ENCODE peak calls at places on chromosomes 3 and 15, in five cellular contexts. J, G, I, D and V are unnamed samples.

GRCh38 chr3:24494616-24495333 is at the start of gene THRB:
- DNase-seq in J (no peak), G (no peak), I (peak), D (peak), V (peak)

GRCh38 chr15:52143862-52144261 is 31.3 kb upstream of the BCL2L10 start:
- DNase-seq in J (peak), G (no peak), I (no peak), D (no peak), V (no peak)

GRCh38 chr3:111910806-111911205 is 51.7 kb downstream of the PHLDB2 start:
- DNase-seq in J (no peak), G (no peak), I (no peak), D (no peak), V (peak)

GRCh38 chr3:136802481-136802996 is 16.4 kb upstream of the SLC35G2 start:
- DNase-seq in J (no peak), G (no peak), I (no peak), D (no peak), V (no peak)

GRCh38 chr15:45849136-45849535 is 214.3 kb downstream of the SQOR start:
- DNase-seq in J (no peak), G (no peak), I (no peak), D (no peak), V (no peak)

GRCh38 chr3:99544819-99545281 is 93.5 kb upstream of the COL8A1 start:
- DNase-seq in J (no peak), G (no peak), I (peak), D (peak), V (no peak)

GRCh38 chr3:188780188-188781147 is 391.3 kb upstream of the TPRG1 start:
- DNase-seq in J (no peak), G (no peak), I (peak), D (peak), V (no peak)

GRCh38 chr15:100057281-100057680 is 284.5 kb downstream of the ADAMTS17 start:
- DNase-seq in J (no peak), G (no peak), I (no peak), D (no peak), V (no peak)

GRCh38 chr3:38361496-38361895 is 14.9 kb downstream of the XYLB start:
- DNase-seq in J (no peak), G (no peak), I (no peak), D (no peak), V (no peak)

GRCh38 chr15:64288999-64289398 is 67.0 kb downstream of the CSNK1G1 start:
- DNase-seq in J (no peak), G (no peak), I (no peak), D (no peak), V (no peak)
- H3K27ac ChIP-seq in J (no peak), G (no peak), I (no peak), D (no peak), V (no peak)

DNA sequence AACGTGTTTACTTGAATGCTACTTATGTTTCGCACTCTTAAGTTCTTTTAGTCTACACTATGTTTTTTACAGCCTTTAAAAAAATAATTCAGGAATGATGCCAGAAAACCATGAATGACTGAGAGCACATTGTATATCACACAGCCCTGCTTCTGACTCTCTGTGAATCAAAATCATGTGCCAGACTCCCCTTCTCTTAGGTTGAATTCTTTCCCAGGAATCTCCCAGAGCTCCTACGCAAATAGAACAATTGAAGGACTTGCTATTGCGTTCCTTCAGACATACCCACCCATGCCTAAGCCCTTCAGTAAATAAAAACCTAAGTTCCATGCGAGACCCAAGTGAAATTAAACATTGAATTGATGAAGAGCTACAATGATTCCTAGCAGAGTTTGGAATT is 782.0 kb upstream of the ALCAM start:
- DNase-seq in J (no peak), G (no peak), I (no peak), D (no peak), V (no peak)
- H3K27ac ChIP-seq in J (no peak), G (no peak), I (no peak), D (no peak), V (no peak)

DNA sequence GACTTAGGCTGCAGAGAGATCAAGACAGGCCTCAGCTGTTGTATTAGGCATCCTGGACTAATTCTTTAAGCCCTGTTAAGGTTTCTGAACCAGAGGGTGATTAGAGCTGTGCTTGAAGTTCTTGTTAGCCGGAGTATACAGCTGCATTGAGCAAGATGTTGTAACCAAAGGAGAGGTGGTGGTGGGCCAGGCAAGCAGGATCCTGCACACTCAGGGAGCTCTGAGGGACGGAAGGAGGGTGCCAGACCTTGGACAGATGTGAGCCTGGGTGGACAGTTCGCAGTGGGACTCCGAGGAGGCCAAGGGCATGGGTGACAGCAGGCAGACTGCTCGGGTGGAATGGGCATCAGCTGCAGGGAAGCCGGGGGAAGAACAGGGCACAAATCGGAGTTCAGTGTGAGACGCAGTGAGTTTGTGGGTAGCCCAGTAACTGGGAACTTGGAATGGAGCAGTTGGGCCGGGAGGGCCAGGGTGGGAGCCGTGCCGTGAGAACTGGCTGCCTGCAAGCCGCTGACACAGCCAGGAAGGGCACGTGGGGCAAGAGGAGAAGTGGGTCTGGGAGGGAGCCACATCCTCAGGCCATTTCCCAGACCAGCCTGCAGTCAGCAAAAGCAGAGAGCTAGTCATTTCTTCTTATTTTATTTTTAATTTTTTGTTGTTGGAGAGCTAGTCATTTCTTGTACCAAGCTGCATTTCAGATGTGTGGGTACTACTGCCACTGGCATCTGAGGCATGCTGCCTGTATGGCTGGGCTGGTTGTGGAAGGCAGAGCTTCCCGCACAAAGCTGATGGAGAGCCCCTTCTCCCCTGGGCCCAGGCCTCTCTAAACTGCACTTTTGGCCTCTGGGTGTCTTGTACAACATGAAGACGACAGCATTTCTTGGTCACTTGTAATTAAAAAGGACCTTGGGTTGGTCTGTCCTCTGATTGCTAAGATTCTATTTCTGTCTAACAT is 61.0 kb downstream of the PGPEP1L start:
- DNase-seq in J (no peak), G (no peak), I (peak), D (no peak), V (peak)
- H3K27ac ChIP-seq in J (no peak), G (no peak), I (peak), D (peak), V (peak)

GRCh38 chr3:124741027-124741426 is 10.8 kb downstream of the UMPS start:
- DNase-seq in J (no peak), G (no peak), I (no peak), D (no peak), V (no peak)

GRCh38 chr3:124748560-124749198 is 18.4 kb downstream of the UMPS start:
- DNase-seq in J (no peak), G (no peak), I (no peak), D (no peak), V (no peak)

GRCh38 chr3:124747111-124747981 is 17.1 kb downstream of the UMPS start:
- DNase-seq in J (no peak), G (no peak), I (no peak), D (no peak), V (no peak)

GRCh38 chr3:124745092-124745491 is 14.8 kb downstream of the UMPS start:
- DNase-seq in J (no peak), G (no peak), I (no peak), D (no peak), V (no peak)

DNA sequence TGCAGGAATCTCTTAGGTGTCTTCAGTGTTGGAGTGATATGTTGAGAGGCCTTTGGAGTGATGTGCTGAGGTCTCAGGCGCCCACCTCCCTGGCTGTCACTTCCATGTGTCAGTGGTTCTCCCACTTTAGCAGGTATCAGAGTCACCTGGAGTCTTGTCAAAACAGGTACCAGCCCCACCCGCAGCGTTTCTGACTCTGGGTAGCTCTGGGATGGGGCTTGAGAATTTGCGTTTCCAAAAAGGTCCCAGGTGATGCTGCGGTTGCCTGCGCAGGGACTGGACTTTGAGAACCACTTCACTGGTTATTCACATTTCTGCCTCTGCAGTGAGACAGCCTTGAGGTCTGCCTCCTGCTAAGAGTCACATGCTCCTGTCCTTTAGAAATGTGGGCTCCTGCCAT is 15.5 kb downstream of the UMPS start:
- DNase-seq in J (no peak), G (no peak), I (no peak), D (no peak), V (no peak)
- H3K27ac ChIP-seq in J (no peak), G (no peak), I (no peak), D (no peak), V (no peak)

DNA sequence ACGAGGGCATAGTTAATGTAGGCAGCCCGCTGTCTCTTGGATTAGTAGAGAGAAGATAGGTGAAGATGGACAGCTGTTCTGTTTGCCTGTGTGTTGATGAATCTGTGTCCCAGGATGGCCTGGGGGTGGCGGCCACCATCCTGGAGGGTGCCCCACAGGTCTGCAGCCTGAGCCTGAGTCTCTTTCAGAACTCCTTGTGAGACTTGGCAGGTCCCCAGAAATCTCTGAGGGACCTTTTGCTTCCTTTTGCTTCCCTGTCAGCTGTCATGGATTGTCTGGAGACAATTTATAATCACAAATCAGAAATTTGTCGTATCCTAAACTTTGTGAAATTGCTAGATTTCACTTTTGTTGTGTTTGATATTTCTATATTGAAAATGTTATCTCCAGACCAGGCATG is 17.4 kb downstream of the FAN1 start:
- DNase-seq in J (no peak), G (no peak), I (no peak), D (no peak), V (no peak)
- H3K27ac ChIP-seq in J (no peak), G (no peak), I (peak), D (no peak), V (peak)

GRCh38 chr15:87851497-87851896 is 405.0 kb downstream of the NTRK3 start:
- DNase-seq in J (no peak), G (no peak), I (no peak), D (no peak), V (no peak)

GRCh38 chr15:87848012-87848411 is 408.5 kb downstream of the NTRK3 start:
- DNase-seq in J (no peak), G (no peak), I (no peak), D (no peak), V (no peak)

GRCh38 chr15:87846746-87847145 is 409.8 kb downstream of the NTRK3 start:
- DNase-seq in J (no peak), G (no peak), I (no peak), D (no peak), V (no peak)

GRCh38 chr15:87850916-87851315 is 405.6 kb downstream of the NTRK3 start:
- DNase-seq in J (no peak), G (no peak), I (peak), D (no peak), V (no peak)

GRCh38 chr15:87849181-87849580 is 407.4 kb downstream of the NTRK3 start:
- DNase-seq in J (no peak), G (no peak), I (no peak), D (no peak), V (no peak)
- H3K27ac ChIP-seq in J (no peak), G (no peak), I (no peak), D (no peak), V (no peak)

GRCh38 chr15:64133619-64134018 is 17.9 kb upstream of the SNX22 start:
- DNase-seq in J (no peak), G (no peak), I (no peak), D (no peak), V (no peak)
- H3K27ac ChIP-seq in J (no peak), G (no peak), I (peak), D (no peak), V (peak)

GRCh38 chr3:84820906-84821305 is 137.9 kb upstream of the CADM2 start:
- DNase-seq in J (no peak), G (no peak), I (no peak), D (no peak), V (no peak)

GRCh38 chr3:84825817-84826216 is 133.0 kb upstream of the CADM2 start:
- DNase-seq in J (no peak), G (no peak), I (no peak), D (no peak), V (no peak)

DNA sequence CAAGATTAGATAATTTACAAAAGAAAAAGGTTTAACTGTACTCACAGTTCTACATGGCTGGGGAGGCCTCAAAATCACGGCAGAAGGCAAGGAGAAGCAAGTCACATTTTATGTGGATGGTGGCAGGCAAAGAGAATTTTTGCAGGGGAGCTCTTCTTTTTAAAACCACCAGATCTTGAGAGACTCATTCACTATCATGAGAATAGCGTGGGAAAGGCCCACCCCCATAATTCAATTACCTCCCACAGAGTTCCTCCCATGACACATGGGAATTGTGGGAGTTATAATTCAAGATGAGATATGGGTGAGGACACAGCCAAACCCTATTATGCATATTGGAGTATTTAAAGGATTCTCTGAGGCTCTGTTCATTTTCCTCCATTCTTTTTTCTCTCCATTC is 138.7 kb upstream of the CADM2 start:
- DNase-seq in J (no peak), G (no peak), I (no peak), D (no peak), V (no peak)
- H3K27ac ChIP-seq in J (no peak), G (no peak), I (no peak), D (no peak), V (no peak)